ENCODE peak calls at places on chromosomes 12 and 14, in six cellular contexts. I is T-helper 9 cell, L is psoas muscle, S is nucleus accumbens, O is AG09319, M is mesendoderm. E is an unnamed sample.

GRCh38 chr14:71105177-71105576 is 197.9 kb downstream of the PCNX1 start:
- DNase-seq in I (no peak), L (no peak), S (no peak), O (no peak), M (peak; percentile 30), E (no peak)

GRCh38 chr12:124451016-124451415 is 116.4 kb downstream of the NCOR2 start:
- DNase-seq in I (no peak), L (no peak), S (no peak), O (no peak), M (no peak), E (no peak)

GRCh38 chr14:61891251-61891650 is 129.0 kb downstream of the SNAPC1 start:
- DNase-seq in I (no peak), L (no peak), S (no peak), O (no peak), M (peak; percentile 72), E (no peak)

GRCh38 chr12:2432856-2433255 is 361.9 kb upstream of the FKBP4 start:
- DNase-seq in I (no peak), L (no peak), S (no peak), O (no peak), M (no peak), E (no peak)

GRCh38 chr12:115023279-115023678 is 339.3 kb upstream of the TBX3 start:
- DNase-seq in I (no peak), L (no peak), S (no peak), O (peak; percentile 20), M (no peak), E (no peak)

GRCh38 chr12:32455607-32456063 is 56.3 kb downstream of the FGD4 start:
- DNase-seq in I (no peak), L (no peak), S (no peak), O (peak; percentile 52), M (peak; percentile 59), E (no peak)

GRCh38 chr12:75389706-75390105 is 1.2 kb upstream of the GLIPR1L2 start:
- DNase-seq in I (no peak), L (no peak), S (no peak), O (no peak), M (no peak), E (no peak)

GRCh38 chr14:68824517-68825347 is 31.9 kb upstream of the ZFP36L1 start:
- DNase-seq in I (peak; percentile 34), L (peak; percentile 89), S (peak; percentile 79), O (peak; percentile 38), M (peak; percentile 91), E (peak; percentile 96)

GRCh38 chr12:49910331-49911212 is 6.9 kb upstream of the FAIM2 start:
- DNase-seq in I (no peak), L (no peak), S (no peak), O (no peak), M (peak; percentile 61), E (peak; percentile 20)

GRCh38 chr12:3735432-3735831 is 17.5 kb downstream of the CRACR2A start:
- DNase-seq in I (no peak), L (no peak), S (no peak), O (no peak), M (no peak), E (no peak)

E was measured in ELF-1.